ENCODE peak calls at places on chromosomes 13 and 19, in ten cellular contexts. B is H1, Y is transverse colon, O is breast epithelium, T is upper lobe of left lung, U is stomach, X is spleen, A is K562, F is endothelial cell of umbilical vein, J is GM23338. R is an unnamed sample. For H3K4me1, the result is how much of the 10 kb centered on the place peaks cover.

GRCh38 chr13:48265217-48265815 is 32.3 kb downstream of the ITM2B start:
- DNase-seq in Y (peak), T (no peak), O (no peak), J (no peak), F (no peak), X (no peak), B (no peak), U (no peak), A (no peak), R (no peak)

GRCh38 chr19:16234552-16235445 is 37.1 kb downstream of the AP1M1 start:
- DNase-seq in Y (no peak), T (peak), B (no peak), F (no peak), U (no peak), X (peak), A (no peak), J (no peak), O (no peak), R (no peak)

GRCh38 chr19:30449673-30450072 is 77.5 kb downstream of the ZNF536 start:
- DNase-seq in A (no peak), O (no peak), U (no peak), T (no peak), J (peak), X (no peak), F (no peak), Y (no peak), B (no peak), R (no peak)

GRCh38 chr19:10602330-10603083 is 15.4 kb upstream of the AP1M2 start:
- DNase-seq in J (peak), Y (peak), O (peak), U (peak), A (peak), T (peak), B (peak), F (peak), X (peak), R (peak)

GRCh38 chr13:45073809-45074208 is 46.5 kb upstream of the GTF2F2 start:
- DNase-seq in U (no peak), Y (no peak), J (peak), X (no peak), T (no peak), F (no peak), B (peak), A (no peak), O (no peak), R (no peak)

GRCh38 chr13:33372251-33372919 is 86.8 kb upstream of the STARD13 start:
- DNase-seq in X (no peak), J (no peak), A (no peak), U (no peak), T (no peak), O (no peak), F (no peak), B (no peak), Y (no peak), R (no peak)

GRCh38 chr19:4889034-4889825 is 13.5 kb downstream of the ARRDC5 start:
- DNase-seq in J (no peak), X (no peak), A (peak), O (peak), F (no peak), Y (no peak), B (no peak), U (no peak), T (no peak), R (no peak)

GRCh38 chr13:21006141-21007005 is 55.0 kb downstream of the LATS2 start:
- DNase-seq in O (no peak), J (no peak), X (no peak), Y (no peak), A (no peak), B (no peak), T (no peak), F (no peak), U (no peak), R (no peak)

GRCh38 chr19:51702754-51703654 is 9.9 kb downstream of the SPACA6 start:
- DNase-seq in X (peak), B (peak), O (peak), T (peak), F (peak), Y (peak), A (no peak), J (peak), U (peak), R (no peak)

GRCh38 chr19:30444253-30444671 is 72.1 kb downstream of the ZNF536 start:
- DNase-seq in Y (no peak), U (no peak), J (no peak), X (peak), B (no peak), F (no peak), O (no peak), A (no peak), T (no peak), R (no peak)

GRCh38 chr13:79481685-79482052 is 714 bp downstream of the NDFIP2 start:
- DNase-seq in J (no peak), O (peak), U (peak), Y (peak), T (no peak), B (no peak), A (peak), F (no peak), X (no peak), R (no peak)

GRCh38 chr13:99895428-99895998 is 76.1 kb downstream of the ZIC5 start:
- DNase-seq in A (no peak), O (no peak), X (no peak), Y (no peak), U (no peak), T (peak), B (no peak), J (peak), F (peak), R (no peak)

GRCh38 chr19:58548859-58549663 is 5.2 kb downstream of the TRIM28 start:
- DNase-seq in Y (no peak), U (no peak), O (no peak), T (peak), X (no peak), J (no peak), A (no peak), F (no peak), B (no peak), R (no peak)

GRCh38 chr19:4639531-4640246 is 373 bp downstream of the TNFAIP8L1 start:
- DNase-seq in J (no peak), A (no peak), F (peak), Y (peak), T (peak), U (no peak), B (no peak), X (peak), O (no peak), R (no peak)

GRCh38 chr19:2542341-2543069 is 66.6 kb downstream of the GADD45B start:
- DNase-seq in Y (peak), A (no peak), O (no peak), X (peak), B (no peak), F (peak), U (no peak), T (no peak), J (peak), R (no peak)

GRCh38 chr19:2540251-2540645 is 64.3 kb downstream of the GADD45B start:
- DNase-seq in F (no peak), J (no peak), Y (no peak), U (no peak), O (no peak), X (peak), B (no peak), A (no peak), T (no peak), R (no peak)

GRCh38 chr19:2543463-2544442 is 67.8 kb downstream of the GADD45B start:
- DNase-seq in B (peak), O (peak), J (peak), T (peak), Y (peak), F (peak), X (peak), A (peak), U (peak), R (peak)

GRCh38 chr19:2538096-2538757 is 62.3 kb downstream of the GADD45B start:
- DNase-seq in T (no peak), A (no peak), O (no peak), U (no peak), F (no peak), J (no peak), B (no peak), X (no peak), Y (no peak), R (no peak)

DNA sequence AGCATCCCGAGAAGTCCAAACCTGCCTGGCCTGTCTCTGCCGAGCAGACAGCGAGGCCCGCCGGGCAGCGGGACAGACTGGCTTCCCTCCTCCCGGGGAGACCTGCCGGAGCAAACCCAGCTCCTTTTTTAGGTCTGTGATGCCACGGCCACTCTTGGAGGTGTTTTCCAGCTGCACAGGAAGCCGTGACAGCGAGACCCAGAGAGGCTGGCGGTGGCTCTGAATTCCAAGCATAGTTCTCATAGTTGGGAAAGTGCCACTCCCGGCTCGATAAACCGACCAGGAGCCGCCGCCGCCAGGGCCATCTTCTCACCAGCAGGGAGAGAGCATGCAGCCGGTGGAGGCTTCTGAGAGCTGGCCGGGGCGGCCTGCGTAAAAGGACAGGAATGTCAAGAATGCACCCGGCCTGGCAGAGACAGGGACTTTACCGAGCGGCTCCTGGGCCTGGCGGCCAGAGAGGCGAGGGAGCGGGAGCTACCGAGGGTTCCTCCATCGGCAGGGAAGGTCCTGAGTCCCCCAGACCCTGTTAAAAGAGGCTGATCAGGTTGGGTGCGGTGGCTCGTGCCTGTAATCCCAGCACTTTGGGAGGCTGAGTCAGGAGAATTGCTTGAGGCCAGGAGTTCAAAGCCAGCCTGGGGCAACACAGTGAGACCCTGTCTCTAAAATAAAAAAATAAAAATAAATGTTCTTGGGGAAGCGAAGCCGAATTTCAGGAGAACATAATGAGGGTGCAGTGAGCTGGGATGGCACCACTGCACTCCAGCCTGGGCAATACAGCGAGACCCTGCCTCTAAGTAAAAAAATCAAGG is 64.9 kb downstream of the GADD45B start:
- DNase-seq in Y (peak), X (peak), F (peak), T (peak), J (peak), U (peak), B (peak), A (no peak), O (peak), R (peak)
- TF ChIP-seq POLR2AphosphoS5 in Y (peak), X (peak), F (peak), T (peak), J (peak), U (peak), B (no peak), A (no peak), O (peak), R (peak)

GRCh38 chr13:100987993-100988392 is 313.4 kb upstream of the TMTC4 start:
- DNase-seq in F (peak), B (no peak), J (peak), O (no peak), A (no peak), T (no peak), X (no peak), Y (no peak), U (no peak), R (no peak)
- TF ChIP-seq CTCF in F (no peak), B (peak), J (peak), O (no peak), A (no peak), T (no peak), X (no peak), Y (no peak), U (no peak), R (no peak)

DNA sequence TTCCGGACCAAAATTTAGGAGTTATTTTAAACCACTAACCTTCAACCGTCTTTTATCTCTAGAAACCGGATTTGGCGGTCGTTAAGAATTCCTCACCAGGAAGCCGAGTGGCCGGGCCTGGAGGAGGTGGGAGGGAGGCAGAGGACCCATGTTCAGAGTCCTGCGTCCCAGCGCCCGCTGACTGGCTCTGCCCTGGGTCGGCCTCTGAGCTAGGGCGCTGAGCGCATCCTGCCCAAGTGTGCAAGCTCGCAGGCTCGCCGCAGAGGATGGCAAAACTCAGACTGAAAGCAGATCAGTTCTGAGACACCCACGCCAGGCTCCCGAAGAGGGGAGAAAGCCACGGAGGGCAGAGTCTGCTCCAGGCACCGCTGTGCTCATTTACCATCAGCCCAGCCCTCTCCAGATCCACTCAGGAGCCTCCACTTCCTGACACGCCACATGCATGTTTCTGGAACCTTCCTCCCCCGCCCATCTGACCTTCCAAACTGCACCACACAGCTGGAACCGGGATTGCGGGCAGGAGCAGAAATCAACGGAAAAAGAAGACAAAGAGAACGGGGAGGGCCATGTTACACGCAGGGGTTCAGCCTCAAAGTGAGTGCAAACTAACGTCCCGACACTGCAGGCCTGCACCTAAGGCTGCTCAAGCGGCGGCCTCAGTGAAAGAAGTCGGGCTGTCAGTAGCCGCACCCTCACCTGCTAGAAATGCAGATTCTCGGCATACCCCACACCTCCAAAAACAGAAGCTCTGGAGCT is 8.2 kb downstream of the COL4A1 start:
- DNase-seq in X (peak), A (no peak), T (peak), O (no peak), J (peak), U (no peak), F (peak), Y (no peak), B (peak), R (no peak)
- H3K4me1 ChIP-seq in X (under half), A (under half), T (half or more), O (under half), J (under half), U (under half), F (half or more), Y (under half), B (under half), R (half or more)

DNA sequence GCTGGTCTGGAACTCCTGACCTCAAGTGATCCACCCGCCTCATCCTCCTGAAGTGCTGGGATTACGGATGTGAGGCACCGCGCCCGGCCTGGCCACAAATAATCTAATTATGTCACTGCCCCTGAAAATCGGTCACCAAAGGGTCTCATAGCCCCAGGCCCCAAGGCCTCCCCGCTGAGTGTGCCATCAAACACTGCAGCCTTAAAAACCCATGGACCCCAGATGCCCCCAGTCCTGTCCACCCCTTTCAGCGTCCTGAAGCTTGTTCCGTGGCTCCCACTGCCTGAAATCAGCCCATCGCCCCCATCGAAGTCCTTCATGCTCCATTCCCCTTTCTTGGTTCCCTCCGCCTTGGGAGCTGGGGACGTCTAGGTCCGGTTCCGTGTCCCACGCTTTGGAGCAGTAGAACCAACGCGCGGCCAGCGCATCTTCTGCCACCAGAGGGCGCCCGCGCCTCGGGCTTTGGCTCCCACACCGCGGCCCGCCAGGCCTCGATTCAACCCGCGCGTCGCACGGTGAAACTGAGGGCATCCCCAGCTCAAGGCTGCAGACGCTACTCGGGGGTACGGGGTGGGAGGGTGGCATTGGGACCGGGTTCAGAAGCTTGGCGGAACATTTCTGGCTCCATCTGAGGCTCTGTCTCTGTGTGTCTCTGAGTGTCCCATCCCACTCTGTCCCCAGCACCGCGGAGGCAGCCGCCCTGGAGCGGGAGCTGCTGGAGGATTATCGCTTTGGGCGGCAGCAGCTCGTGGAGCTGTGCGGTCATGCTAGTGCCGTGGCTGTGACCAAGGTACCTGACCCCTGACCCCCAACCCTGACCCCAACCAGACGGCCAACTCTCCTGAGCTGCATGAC is 3.5 kb downstream of the YJEFN3 start:
- DNase-seq in F (peak), U (peak), A (peak), B (peak), T (peak), J (peak), Y (peak), X (peak), O (peak), R (no peak)
- TF ChIP-seq POLR2AphosphoS5 in F (no peak), U (peak), A (no peak), B (peak), T (peak), J (peak), Y (peak), X (peak), O (peak), R (peak)

GRCh38 chr19:2253106-2254051 is 2.8 kb downstream of the JSRP1 start:
- DNase-seq in B (peak), X (peak), A (no peak), O (no peak), Y (no peak), T (peak), F (no peak), J (peak), U (no peak), R (no peak)
- TF ChIP-seq CTCF in B (peak), X (peak), A (no peak), O (no peak), Y (no peak), T (no peak), F (peak), J (peak), U (no peak), R (no peak)

GRCh38 chr13:44030615-44031014 is 150.9 kb downstream of the LACC1 start:
- DNase-seq in T (no peak), Y (no peak), J (no peak), A (no peak), U (no peak), B (no peak), O (no peak), X (no peak), F (no peak), R (no peak)
- H3K4me1 ChIP-seq in T (under half), Y (under half), J (under half), A (under half), U (under half), B (under half), O (under half), X (under half), F (under half), R (under half)

GRCh38 chr19:18007939-18008673 is at the start of gene ARRDC2:
- DNase-seq in F (peak), X (peak), A (peak), J (peak), U (peak), T (peak), B (peak), O (peak), Y (peak), R (peak)
- TF ChIP-seq POLR2AphosphoS5 in F (peak), X (peak), A (no peak), J (peak), U (peak), T (peak), B (peak), O (peak), Y (peak), R (peak)

GRCh38 chr19:44748426-44749254 is at the start of gene BCL3:
- DNase-seq in X (peak), J (peak), F (peak), T (peak), Y (peak), O (peak), B (no peak), U (peak), A (peak), R (no peak)
- TF ChIP-seq CTCF in X (no peak), J (no peak), F (no peak), T (peak), Y (no peak), O (no peak), B (no peak), U (no peak), A (no peak), R (no peak)

DNA sequence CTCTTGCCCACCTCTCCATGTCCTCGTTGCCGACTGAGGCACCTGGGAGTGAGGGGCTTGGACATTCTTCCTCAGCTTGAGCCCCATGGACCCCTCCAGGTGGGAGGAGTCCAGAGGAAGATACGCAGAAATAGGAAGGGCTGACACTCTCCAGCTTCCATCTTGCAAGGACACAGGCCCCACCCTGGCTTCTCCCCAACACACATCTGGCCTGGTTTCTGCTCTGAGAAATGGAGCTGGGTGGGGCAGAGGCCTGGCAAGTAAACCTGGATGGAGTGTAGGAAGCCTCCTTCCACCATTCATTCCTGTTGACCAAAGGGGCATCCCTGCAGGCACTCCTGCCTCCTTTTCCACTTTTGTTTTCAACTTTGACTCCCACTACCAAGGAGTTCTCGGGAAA is 50.5 kb downstream of the NFIX start:
- DNase-seq in J (no peak), U (no peak), X (no peak), T (no peak), Y (no peak), O (no peak), A (no peak), F (no peak), B (no peak), R (no peak)
- H3K4me1 ChIP-seq in J (under half), U (under half), X (under half), T (half or more), Y (under half), O (under half), A (under half), F (under half), B (under half), R (half or more)

DNA sequence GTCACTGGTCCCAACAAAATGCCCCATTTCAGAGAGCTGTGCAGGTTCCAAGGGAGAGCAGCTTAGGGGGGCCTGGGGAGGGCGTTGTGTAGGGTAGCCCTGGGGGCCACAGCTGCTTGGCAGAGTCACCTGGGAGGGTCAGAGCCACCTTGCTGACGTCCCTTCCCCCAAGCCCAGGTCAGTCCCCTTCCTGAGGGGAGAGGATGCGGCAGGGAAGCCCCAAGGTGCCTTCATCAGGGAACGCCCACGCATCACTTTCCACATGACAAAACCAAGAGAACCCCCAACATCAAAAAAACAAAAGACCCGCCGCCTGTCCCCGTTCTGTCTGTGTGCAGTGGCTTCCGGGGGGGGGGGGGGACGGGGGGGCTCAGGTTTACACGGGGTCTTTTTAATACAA is 5.3 kb upstream of the UQCR11 start:
- DNase-seq in B (no peak), Y (no peak), X (no peak), F (no peak), A (no peak), U (no peak), T (no peak), J (no peak), O (no peak), R (no peak)
- TF ChIP-seq POLR2AphosphoS5 in B (no peak), Y (no peak), X (no peak), F (no peak), A (no peak), U (no peak), T (no peak), J (no peak), O (no peak), R (no peak)